ENCODE peak calls at places on chromosomes 1 and 21, in four cellular contexts. One of them, this sample, is unnamed.

GRCh38 chr1:32345289-32345827 is 9.3 kb upstream of the MARCKSL1 start:
- DNase-seq in H9: no peak
- DNase-seq in mesenchymal stem cell: peak
- DNase-seq in trophoblast cell: no peak
- DNase-seq in this sample: peak

GRCh38 chr1:9136925-9137324 is 8.0 kb upstream of the GPR157 start:
- DNase-seq in H9: no peak
- DNase-seq in mesenchymal stem cell: no peak
- DNase-seq in trophoblast cell: no peak
- DNase-seq in this sample: no peak

GRCh38 chr1:158117854-158118691 is 62.6 kb upstream of the CD1D start:
- DNase-seq in H9: peak
- DNase-seq in mesenchymal stem cell: peak
- DNase-seq in trophoblast cell: peak
- DNase-seq in this sample: peak

GRCh38 chr1:30627994-30628393 is 95.4 kb downstream of the MATN1 start:
- DNase-seq in H9: no peak
- DNase-seq in mesenchymal stem cell: no peak
- DNase-seq in trophoblast cell: no peak
- DNase-seq in this sample: no peak

GRCh38 chr1:15028117-15028516 is 125.4 kb upstream of the TMEM51 start:
- DNase-seq in H9: no peak
- DNase-seq in mesenchymal stem cell: peak
- DNase-seq in trophoblast cell: peak
- DNase-seq in this sample: peak

GRCh38 chr1:204293605-204294365 is 65.9 kb downstream of the PLEKHA6 start:
- DNase-seq in H9: no peak
- DNase-seq in mesenchymal stem cell: peak
- DNase-seq in trophoblast cell: no peak
- DNase-seq in this sample: peak

GRCh38 chr1:93172778-93173177 is 7.4 kb downstream of the TMED5 start:
- DNase-seq in H9: no peak
- DNase-seq in mesenchymal stem cell: no peak
- DNase-seq in trophoblast cell: no peak
- DNase-seq in this sample: peak

GRCh38 chr1:213414346-213414745 is 363.3 kb downstream of the RPS6KC1 start:
- DNase-seq in H9: no peak
- DNase-seq in mesenchymal stem cell: no peak
- DNase-seq in trophoblast cell: no peak
- DNase-seq in this sample: no peak

GRCh38 chr1:29122662-29122986 is 1.1 kb downstream of the TMEM200B start:
- DNase-seq in H9: no peak
- DNase-seq in mesenchymal stem cell: peak
- DNase-seq in trophoblast cell: peak
- DNase-seq in this sample: peak

GRCh38 chr21:20645344-20645743 is 352.9 kb upstream of the NCAM2 start:
- DNase-seq in H9: no peak
- DNase-seq in mesenchymal stem cell: no peak
- DNase-seq in trophoblast cell: no peak
- DNase-seq in this sample: no peak

GRCh38 chr1:179079113-179079761 is 2.6 kb upstream of the TOR3A start:
- DNase-seq in H9: peak
- DNase-seq in mesenchymal stem cell: peak
- DNase-seq in trophoblast cell: peak
- DNase-seq in this sample: peak

GRCh38 chr21:38646213-38646837 is 148.0 kb upstream of the ERG start:
- DNase-seq in H9: no peak
- DNase-seq in mesenchymal stem cell: no peak
- DNase-seq in trophoblast cell: no peak
- DNase-seq in this sample: peak

GRCh38 chr21:40143822-40144525 is 276.7 kb downstream of the PCP4 start:
- DNase-seq in H9: peak
- DNase-seq in mesenchymal stem cell: peak
- DNase-seq in trophoblast cell: peak
- DNase-seq in this sample: peak

GRCh38 chr1:79887059-79887458 is 880.5 kb upstream of the ADGRL4 start:
- DNase-seq in H9: no peak
- DNase-seq in mesenchymal stem cell: no peak
- DNase-seq in trophoblast cell: no peak
- DNase-seq in this sample: no peak

GRCh38 chr1:7534061-7534825 is 236.9 kb upstream of the VAMP3 start:
- DNase-seq in H9: no peak
- DNase-seq in mesenchymal stem cell: peak
- DNase-seq in trophoblast cell: no peak
- DNase-seq in this sample: no peak

GRCh38 chr1:84377480-84378095 is 20.7 kb upstream of the DNASE2B start:
- DNase-seq in H9: no peak
- DNase-seq in mesenchymal stem cell: peak
- DNase-seq in trophoblast cell: no peak
- DNase-seq in this sample: peak

GRCh38 chr1:207423560-207424292 is 30.4 kb upstream of the CR2 start:
- DNase-seq in H9: peak
- DNase-seq in mesenchymal stem cell: no peak
- DNase-seq in trophoblast cell: no peak
- DNase-seq in this sample: no peak

GRCh38 chr1:53326088-53326597 is 1.7 kb downstream of the LRP8 start:
- DNase-seq in H9: peak
- DNase-seq in mesenchymal stem cell: peak
- DNase-seq in trophoblast cell: peak
- DNase-seq in this sample: peak

GRCh38 chr1:103457856-103458255 is 67.6 kb upstream of the RNPC3 start:
- DNase-seq in H9: peak
- DNase-seq in mesenchymal stem cell: no peak
- DNase-seq in trophoblast cell: no peak
- DNase-seq in this sample: no peak

GRCh38 chr1:1630191-1630964 is 1.6 kb upstream of the MMP23B start:
- DNase-seq in H9: peak
- DNase-seq in mesenchymal stem cell: peak
- DNase-seq in trophoblast cell: peak
- DNase-seq in this sample: no peak

GRCh38 chr1:43269627-43270375 is at the start of gene TMEM125:
- DNase-seq in H9: peak
- DNase-seq in mesenchymal stem cell: no peak
- DNase-seq in trophoblast cell: no peak
- DNase-seq in this sample: no peak

GRCh38 chr1:204406621-204407020 is 5.0 kb downstream of the PPP1R15B start:
- DNase-seq in H9: no peak
- DNase-seq in mesenchymal stem cell: peak
- DNase-seq in trophoblast cell: no peak
- DNase-seq in this sample: no peak

GRCh38 chr1:1985375-1986050 is 18.1 kb downstream of the CFAP74 start:
- DNase-seq in H9: no peak
- DNase-seq in mesenchymal stem cell: no peak
- DNase-seq in trophoblast cell: peak
- DNase-seq in this sample: no peak

GRCh38 chr1:180933141-180933540 is 20.4 kb downstream of the KIAA1614 start:
- DNase-seq in H9: no peak
- DNase-seq in mesenchymal stem cell: no peak
- DNase-seq in trophoblast cell: no peak
- DNase-seq in this sample: no peak

GRCh38 chr1:17233675-17234074 is 15.2 kb upstream of the PADI3 start:
- DNase-seq in H9: no peak
- DNase-seq in mesenchymal stem cell: peak
- DNase-seq in trophoblast cell: peak
- DNase-seq in this sample: peak

GRCh38 chr21:35528109-35529042 is 479.3 kb upstream of the RUNX1 start:
- DNase-seq in H9: no peak
- DNase-seq in mesenchymal stem cell: no peak
- DNase-seq in trophoblast cell: no peak
- DNase-seq in this sample: peak

GRCh38 chr1:160907976-160908375 is 23.0 kb upstream of the ITLN1 start:
- DNase-seq in H9: no peak
- DNase-seq in mesenchymal stem cell: no peak
- DNase-seq in trophoblast cell: peak
- DNase-seq in this sample: no peak

GRCh38 chr1:2801535-2802291 is at the start of gene TTC34:
- DNase-seq in H9: no peak
- DNase-seq in mesenchymal stem cell: no peak
- DNase-seq in trophoblast cell: no peak
- DNase-seq in this sample: no peak

GRCh38 chr1:39896909-39897685 is 4.6 kb downstream of the MYCL start:
- DNase-seq in H9: peak
- DNase-seq in mesenchymal stem cell: peak
- DNase-seq in trophoblast cell: no peak
- DNase-seq in this sample: peak

GRCh38 chr1:201877877-201878339 is 10.8 kb upstream of the SHISA4 start:
- DNase-seq in H9: no peak
- DNase-seq in mesenchymal stem cell: peak
- DNase-seq in trophoblast cell: peak
- DNase-seq in this sample: peak

GRCh38 chr1:19317126-19317910 is 5.2 kb downstream of the SLC66A1 start:
- DNase-seq in H9: peak
- DNase-seq in mesenchymal stem cell: no peak
- DNase-seq in trophoblast cell: no peak
- DNase-seq in this sample: no peak

GRCh38 chr1:207455183-207455754 is 1.1 kb downstream of the CR2 start:
- DNase-seq in H9: no peak
- DNase-seq in mesenchymal stem cell: no peak
- DNase-seq in trophoblast cell: no peak
- DNase-seq in this sample: no peak

GRCh38 chr1:45084562-45084961 is 72.5 kb downstream of the UROD start:
- DNase-seq in H9: no peak
- DNase-seq in mesenchymal stem cell: no peak
- DNase-seq in trophoblast cell: no peak
- DNase-seq in this sample: no peak

DNA sequence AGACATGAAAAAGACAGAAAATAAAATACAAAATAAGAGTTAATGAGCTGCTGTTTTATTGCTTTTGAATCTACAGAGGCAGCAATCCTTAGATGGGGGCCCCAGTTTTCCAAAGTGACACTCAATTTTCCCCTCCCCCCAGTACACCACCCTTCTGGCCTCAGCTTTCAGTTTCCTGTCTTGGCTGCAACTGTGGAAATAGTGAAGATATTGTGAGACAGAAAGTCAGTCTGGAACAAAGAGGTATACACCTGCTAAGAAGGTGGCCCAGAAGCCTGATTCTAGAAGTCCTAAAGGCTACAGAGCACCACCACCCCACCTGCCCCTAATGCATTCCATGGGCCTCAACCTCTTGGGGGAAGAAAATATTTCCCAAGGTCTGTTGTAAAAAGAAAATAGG is 1.1 kb upstream of the MTMR11 start:
- DNase-seq in H9: no peak
- DNase-seq in mesenchymal stem cell: peak
- DNase-seq in trophoblast cell: no peak
- DNase-seq in this sample: no peak
- H4K91ac ChIP-seq in H9: no peak
- H4K91ac ChIP-seq in mesenchymal stem cell: no peak
- H4K91ac ChIP-seq in trophoblast cell: peak
- H4K91ac ChIP-seq in this sample: peak

GRCh38 chr1:23777979-23778814 is at the start of gene PITHD1:
- DNase-seq in H9: peak
- DNase-seq in mesenchymal stem cell: peak
- DNase-seq in trophoblast cell: peak
- DNase-seq in this sample: peak
- H4K91ac ChIP-seq in H9: no peak
- H4K91ac ChIP-seq in mesenchymal stem cell: peak
- H4K91ac ChIP-seq in trophoblast cell: peak
- H4K91ac ChIP-seq in this sample: peak

DNA sequence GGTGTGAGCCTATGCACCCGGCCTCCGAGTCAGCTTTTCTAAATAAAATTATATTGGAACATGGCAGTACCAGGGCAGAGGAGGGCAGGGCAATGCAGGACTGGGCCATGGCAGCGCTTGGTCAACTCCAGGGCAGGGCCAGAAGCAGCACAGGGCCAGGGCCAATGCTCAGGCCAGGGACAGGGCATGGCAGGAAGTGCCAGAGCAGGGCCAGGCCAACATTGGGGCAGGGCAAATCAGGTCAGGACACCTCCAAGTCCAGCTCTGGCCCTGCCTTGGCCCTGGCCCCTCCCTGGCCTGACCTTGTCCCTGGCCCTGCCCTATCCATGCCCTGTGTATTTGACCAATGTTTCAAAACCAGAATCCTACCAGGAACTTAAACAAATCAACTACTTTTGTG is 156.1 kb downstream of the LIPI start:
- DNase-seq in H9: no peak
- DNase-seq in mesenchymal stem cell: no peak
- DNase-seq in trophoblast cell: no peak
- DNase-seq in this sample: no peak
- H4K91ac ChIP-seq in H9: no peak
- H4K91ac ChIP-seq in mesenchymal stem cell: peak
- H4K91ac ChIP-seq in trophoblast cell: no peak
- H4K91ac ChIP-seq in this sample: no peak

GRCh38 chr1:20732588-20733360 is at the start of gene SH2D5:
- DNase-seq in H9: peak
- DNase-seq in mesenchymal stem cell: peak
- DNase-seq in trophoblast cell: peak
- DNase-seq in this sample: peak
- H4K91ac ChIP-seq in H9: no peak
- H4K91ac ChIP-seq in mesenchymal stem cell: peak
- H4K91ac ChIP-seq in trophoblast cell: peak
- H4K91ac ChIP-seq in this sample: peak

GRCh38 chr1:85707267-85707989 is 805 bp downstream of the ZNHIT6 start:
- DNase-seq in H9: no peak
- DNase-seq in mesenchymal stem cell: peak
- DNase-seq in trophoblast cell: no peak
- DNase-seq in this sample: no peak
- H4K91ac ChIP-seq in H9: no peak
- H4K91ac ChIP-seq in mesenchymal stem cell: peak
- H4K91ac ChIP-seq in trophoblast cell: peak
- H4K91ac ChIP-seq in this sample: peak